ENCODE peak calls at places on chromosomes 11 and 22, in nine cellular contexts. H is transverse colon, K is ovary, L is heart left ventricle, R is right lobe of liver, F is uterus, X is stomach, P is HCT116, W is IMR-90. Y is an unnamed sample.

GRCh38 chr11:117862019-117862725 is 14.3 kb downstream of the FXYD6 start:
- DNase-seq in H (no peak), L (no peak), K (peak; percentile 40), X (no peak), R (no peak), F (no peak), W (no peak), P (no peak), Y (no peak)

GRCh38 chr22:35587447-35587870 is 29.7 kb downstream of the MB start:
- DNase-seq in L (peak; percentile 91), K (no peak), R (no peak), H (peak; percentile 60), W (no peak), F (no peak), P (no peak), X (peak; percentile 53), Y (no peak)

GRCh38 chr11:3022300-3022967 is 30.3 kb upstream of the NAP1L4 start:
- DNase-seq in H (no peak), W (peak; percentile 73), X (no peak), F (no peak), L (no peak), K (no peak), R (no peak), P (no peak), Y (no peak)

GRCh38 chr11:123057604-123058305 is 4.2 kb downstream of the HSPA8 start:
- DNase-seq in L (no peak), H (no peak), F (no peak), W (no peak), R (no peak), X (no peak), K (no peak), P (no peak), Y (no peak)

GRCh38 chr11:27414644-27415043 is 51.6 kb upstream of the CCDC34 start:
- DNase-seq in F (no peak), W (no peak), H (no peak), P (no peak), R (no peak), L (no peak), K (no peak), X (no peak), Y (no peak)

GRCh38 chr11:113045146-113045545 is 83.9 kb downstream of the NCAM1 start:
- DNase-seq in L (no peak), R (no peak), K (no peak), F (no peak), X (no peak), H (no peak), W (no peak), P (no peak), Y (no peak)

GRCh38 chr11:78883506-78883905 is 308.8 kb upstream of the NARS2 start:
- DNase-seq in X (no peak), K (no peak), H (no peak), R (no peak), F (no peak), W (peak; percentile 23), P (no peak), L (no peak), Y (no peak)

GRCh38 chr11:1387961-1388762 is 1.6 kb upstream of the BRSK2 start:
- DNase-seq in L (no peak), R (no peak), F (no peak), H (peak; percentile 19), K (no peak), W (no peak), P (no peak), X (no peak), Y (no peak)

GRCh38 chr11:128890543-128891409 is at the start of gene KCNJ5:
- DNase-seq in L (peak; percentile 51), X (peak; percentile 56), R (no peak), W (no peak), F (peak; percentile 23), P (no peak), K (peak; percentile 44), H (no peak), Y (no peak)

GRCh38 chr11:69567951-69568808 is 72.8 kb upstream of the CCND1 start:
- DNase-seq in L (no peak), F (no peak), R (peak; percentile 13), W (peak; percentile 23), X (no peak), P (no peak), K (no peak), H (no peak), Y (no peak)

DNA sequence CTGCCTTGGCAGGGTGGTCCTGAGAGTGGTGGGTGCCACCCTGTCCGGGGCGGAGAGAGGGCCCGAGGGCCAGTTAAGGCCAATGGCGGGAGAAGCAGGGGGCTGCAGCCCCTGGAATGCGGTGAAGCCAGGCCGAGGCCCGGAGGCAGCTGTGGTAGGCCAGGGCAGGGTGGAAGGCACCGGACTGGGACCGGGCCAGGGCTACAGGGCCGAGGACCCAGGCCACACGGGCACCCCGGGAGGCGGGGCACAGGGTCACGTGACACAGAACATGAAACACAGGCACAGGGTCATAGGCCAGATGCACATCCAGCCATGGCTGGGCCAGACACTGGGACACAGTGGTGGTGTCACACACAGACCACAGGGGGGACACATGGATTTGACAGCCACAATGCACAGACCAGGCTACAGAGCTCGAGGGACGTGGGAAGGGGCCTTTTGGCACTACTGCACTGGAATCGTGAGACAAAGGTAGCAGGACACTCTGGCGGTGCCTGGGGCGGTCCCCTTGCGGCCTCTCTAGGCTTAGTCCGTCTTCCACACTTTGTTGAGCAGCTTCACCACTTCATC is 2.8 kb downstream of the SLC25A1 start:
- DNase-seq in W (no peak), X (no peak), F (no peak), K (no peak), R (no peak), P (no peak), L (no peak), H (no peak), Y (no peak)
- H3K27ac ChIP-seq in W (no peak overlapping the region), X (no peak overlapping the region), F (no peak overlapping the region), K (no peak overlapping the region), R (peak overlapping the region; percentile 73), P (peak overlapping the region; percentile 88), L (no peak overlapping the region), H (no peak overlapping the region), Y (no peak overlapping the region)

DNA sequence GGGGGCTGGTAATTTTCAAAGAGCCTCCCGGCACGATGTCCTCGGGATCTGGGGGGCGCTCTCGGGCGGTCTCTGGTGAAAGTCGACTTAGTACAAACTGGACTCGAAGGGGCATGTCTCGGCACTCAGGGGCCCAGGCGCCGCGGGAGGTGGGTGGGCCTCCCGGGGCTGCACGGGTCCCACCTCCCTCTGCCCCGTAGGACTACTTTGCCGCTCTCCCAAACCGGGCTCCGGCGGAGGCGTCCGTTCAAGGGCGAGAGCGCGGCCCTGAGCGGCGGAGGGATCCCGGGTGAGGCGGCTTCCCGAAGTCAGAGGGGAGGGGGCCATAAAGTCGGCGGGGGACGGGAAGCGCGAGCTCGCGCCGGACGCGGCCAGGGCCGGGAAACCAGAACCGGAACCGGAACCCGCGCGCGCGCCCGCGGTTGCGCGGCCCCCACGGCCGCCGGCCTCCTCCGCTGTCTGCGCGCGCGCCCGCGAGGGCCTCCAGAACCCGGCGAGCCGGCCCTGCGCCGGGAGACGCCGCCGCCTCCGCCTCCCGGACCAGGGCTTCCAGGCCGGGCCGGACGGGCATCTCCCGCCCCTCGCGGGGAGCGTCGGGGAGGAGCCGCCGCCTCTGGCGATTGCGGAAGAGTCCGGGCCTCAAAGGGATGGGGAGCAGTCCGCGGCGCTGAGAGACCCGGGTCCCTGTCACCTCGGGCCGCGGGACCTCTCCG is at the start of gene ARHGEF12:
- DNase-seq in K (peak; percentile 97), F (peak; percentile 97), W (peak; percentile 97), L (peak; percentile 98), R (peak; percentile 96), P (peak; percentile 93), X (peak; percentile 96), H (peak; percentile 96), Y (peak; percentile 96)
- TF ChIP-seq POLR2A in K (peak; percentile 84), F (peak; percentile 78), W (peak; percentile 73), L (peak; percentile 64), R (peak; percentile 96), P (peak; percentile 60), X (no peak), H (peak; percentile 79), Y (peak; percentile 60)

GRCh38 chr11:10386361-10386760 is 68.7 kb upstream of the AMPD3 start:
- DNase-seq in K (no peak), X (no peak), F (no peak), H (no peak), P (no peak), W (no peak), L (no peak), R (no peak), Y (no peak)
- H3K27ac ChIP-seq in K (no peak overlapping the region), X (peak overlapping the region; percentile 78), F (no peak overlapping the region), H (peak overlapping the region; percentile 57), P (no peak overlapping the region), W (peak overlapping the region; percentile 92), L (no peak overlapping the region), R (no peak overlapping the region), Y (peak overlapping the region; percentile 34)

GRCh38 chr11:65623852-65624616 is 8.5 kb downstream of the PCNX3 start:
- DNase-seq in X (no peak), W (no peak), L (no peak), F (no peak), R (no peak), K (no peak), P (no peak), H (no peak), Y (no peak)
- TF ChIP-seq POLR2A in X (no peak), W (no peak), L (no peak), F (no peak), R (no peak), K (no peak), P (no peak), H (no peak), Y (no peak)

GRCh38 chr11:121241300-121242176 is 51.0 kb upstream of the SC5D start:
- DNase-seq in H (no peak), F (no peak), R (no peak), L (no peak), W (no peak), P (no peak), K (no peak), X (no peak), Y (no peak)
- H3K27ac ChIP-seq in H (no peak overlapping the region), F (no peak overlapping the region), R (no peak overlapping the region), L (no peak overlapping the region), W (no peak overlapping the region), P (no peak overlapping the region), K (no peak overlapping the region), X (no peak overlapping the region), Y (no peak overlapping the region)

GRCh38 chr11:87399341-87399740 is 361.6 kb downstream of the TMEM135 start:
- DNase-seq in L (no peak), R (no peak), P (no peak), X (no peak), K (no peak), F (no peak), H (no peak), W (no peak), Y (no peak)
- TF ChIP-seq POLR2A in L (no peak), R (no peak), P (no peak), X (no peak), K (no peak), F (no peak), H (no peak), W (no peak), Y (no peak)

DNA sequence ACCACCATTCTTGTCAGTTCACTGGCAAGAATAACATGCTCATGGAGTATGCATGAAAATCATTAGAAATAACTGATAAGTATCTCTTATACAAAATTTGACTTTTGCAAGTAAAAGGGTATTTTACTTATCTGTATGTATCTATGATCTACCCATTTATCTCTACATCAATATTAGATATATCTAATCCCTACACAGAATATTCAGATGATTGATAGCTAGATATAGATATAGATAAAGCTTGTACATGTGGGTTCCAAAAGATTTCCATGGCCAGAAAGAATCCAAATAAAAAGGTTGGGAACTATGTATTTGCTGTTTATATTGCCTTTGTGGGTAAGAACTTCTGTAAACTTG is 185.5 kb downstream of the MAML2 start:
- DNase-seq in L (no peak), X (no peak), K (no peak), F (no peak), R (no peak), W (no peak), P (no peak), H (no peak), Y (no peak)
- H3K27ac ChIP-seq in L (peak overlapping the region; percentile 89), X (peak overlapping the region; percentile 85), K (no peak overlapping the region), F (peak overlapping the region; percentile 83), R (no peak overlapping the region), W (peak overlapping the region; percentile 48), P (no peak overlapping the region), H (peak overlapping the region; percentile 75), Y (no peak overlapping the region)